ENCODE peak calls at places on chromosomes 1 and 21, in seven cellular contexts. One of them, this sample, is unnamed.

GRCh38 chr1:247865416-247865815 is 8.4 kb downstream of the TRIM58 start:
- DNase-seq in neural progenitor cell: no peak
- DNase-seq in upper lobe of right lung: no peak
- DNase-seq in cardiac muscle cell: no peak
- DNase-seq in GM23248: no peak
- DNase-seq in AG10803: no peak
- DNase-seq in CD4-positive, CD25-positive, alpha-beta regulatory T cell: no peak
- DNase-seq in this sample: no peak

GRCh38 chr1:90821793-90822359 is 104.8 kb upstream of the BARHL2 start:
- DNase-seq in cardiac muscle cell: no peak
- DNase-seq in AG10803: no peak
- DNase-seq in upper lobe of right lung: no peak
- DNase-seq in neural progenitor cell: no peak
- DNase-seq in CD4-positive, CD25-positive, alpha-beta regulatory T cell: no peak
- DNase-seq in GM23248: no peak
- DNase-seq in this sample: no peak

GRCh38 chr1:118947790-118948189 is 40.4 kb downstream of the TBX15 start:
- DNase-seq in AG10803: peak; percentile 45
- DNase-seq in cardiac muscle cell: no peak
- DNase-seq in neural progenitor cell: no peak
- DNase-seq in CD4-positive, CD25-positive, alpha-beta regulatory T cell: no peak
- DNase-seq in upper lobe of right lung: no peak
- DNase-seq in GM23248: peak; percentile 91
- DNase-seq in this sample: no peak

GRCh38 chr1:94801919-94802546 is 18.1 kb upstream of the SLC44A3 start:
- DNase-seq in cardiac muscle cell: peak; percentile 70
- DNase-seq in GM23248: peak; percentile 91
- DNase-seq in CD4-positive, CD25-positive, alpha-beta regulatory T cell: no peak
- DNase-seq in AG10803: peak; percentile 89
- DNase-seq in neural progenitor cell: peak; percentile 63
- DNase-seq in upper lobe of right lung: peak; percentile 69
- DNase-seq in this sample: peak; percentile 29

GRCh38 chr1:83761977-83762376 is 237.0 kb downstream of the TTLL7 start:
- DNase-seq in GM23248: no peak
- DNase-seq in AG10803: no peak
- DNase-seq in neural progenitor cell: no peak
- DNase-seq in upper lobe of right lung: no peak
- DNase-seq in CD4-positive, CD25-positive, alpha-beta regulatory T cell: no peak
- DNase-seq in cardiac muscle cell: no peak
- DNase-seq in this sample: no peak

GRCh38 chr1:38020361-38020760 is 7.8 kb downstream of the UTP11 start:
- DNase-seq in cardiac muscle cell: no peak
- DNase-seq in neural progenitor cell: no peak
- DNase-seq in CD4-positive, CD25-positive, alpha-beta regulatory T cell: no peak
- DNase-seq in upper lobe of right lung: no peak
- DNase-seq in AG10803: peak; percentile 40
- DNase-seq in GM23248: no peak
- DNase-seq in this sample: no peak

GRCh38 chr1:18116777-18117176 is 9.2 kb downstream of the IGSF21 start:
- DNase-seq in CD4-positive, CD25-positive, alpha-beta regulatory T cell: no peak
- DNase-seq in GM23248: no peak
- DNase-seq in cardiac muscle cell: no peak
- DNase-seq in upper lobe of right lung: no peak
- DNase-seq in AG10803: no peak
- DNase-seq in neural progenitor cell: no peak
- DNase-seq in this sample: no peak

GRCh38 chr1:92949937-92950817 is 11.1 kb downstream of the DIPK1A start:
- DNase-seq in cardiac muscle cell: no peak
- DNase-seq in CD4-positive, CD25-positive, alpha-beta regulatory T cell: no peak
- DNase-seq in AG10803: peak; percentile 89
- DNase-seq in neural progenitor cell: peak; percentile 31
- DNase-seq in upper lobe of right lung: no peak
- DNase-seq in GM23248: peak; percentile 88
- DNase-seq in this sample: no peak

GRCh38 chr1:101444873-101445618 is 208.2 kb downstream of the S1PR1 start:
- DNase-seq in upper lobe of right lung: no peak
- DNase-seq in cardiac muscle cell: peak; percentile 25
- DNase-seq in AG10803: no peak
- DNase-seq in neural progenitor cell: no peak
- DNase-seq in CD4-positive, CD25-positive, alpha-beta regulatory T cell: no peak
- DNase-seq in GM23248: no peak
- DNase-seq in this sample: no peak

GRCh38 chr1:172980456-172980855 is 70.3 kb downstream of the TNFSF18 start:
- DNase-seq in cardiac muscle cell: no peak
- DNase-seq in GM23248: peak; percentile 73
- DNase-seq in neural progenitor cell: no peak
- DNase-seq in upper lobe of right lung: no peak
- DNase-seq in CD4-positive, CD25-positive, alpha-beta regulatory T cell: no peak
- DNase-seq in AG10803: no peak
- DNase-seq in this sample: no peak

GRCh38 chr21:32307706-32308105 is 9.1 kb downstream of the MRAP start:
- DNase-seq in AG10803: peak; percentile 40
- DNase-seq in cardiac muscle cell: no peak
- DNase-seq in CD4-positive, CD25-positive, alpha-beta regulatory T cell: no peak
- DNase-seq in upper lobe of right lung: no peak
- DNase-seq in GM23248: no peak
- DNase-seq in neural progenitor cell: no peak
- DNase-seq in this sample: no peak

GRCh38 chr1:230140221-230141001 is 73.4 kb downstream of the GALNT2 start:
- DNase-seq in AG10803: no peak
- DNase-seq in cardiac muscle cell: no peak
- DNase-seq in CD4-positive, CD25-positive, alpha-beta regulatory T cell: no peak
- DNase-seq in neural progenitor cell: no peak
- DNase-seq in GM23248: peak; percentile 37
- DNase-seq in upper lobe of right lung: no peak
- DNase-seq in this sample: no peak

GRCh38 chr1:177351361-177352108 is 180.8 kb downstream of the BRINP2 start:
- DNase-seq in neural progenitor cell: peak; percentile 63
- DNase-seq in AG10803: no peak
- DNase-seq in CD4-positive, CD25-positive, alpha-beta regulatory T cell: no peak
- DNase-seq in GM23248: no peak
- DNase-seq in cardiac muscle cell: peak; percentile 5
- DNase-seq in upper lobe of right lung: peak; percentile 80
- DNase-seq in this sample: no peak

GRCh38 chr1:86976664-86977063 is 62.2 kb downstream of the HS2ST1 start:
- DNase-seq in cardiac muscle cell: no peak
- DNase-seq in upper lobe of right lung: no peak
- DNase-seq in GM23248: no peak
- DNase-seq in neural progenitor cell: no peak
- DNase-seq in AG10803: no peak
- DNase-seq in CD4-positive, CD25-positive, alpha-beta regulatory T cell: no peak
- DNase-seq in this sample: no peak

GRCh38 chr1:199448641-199449040 is 578.9 kb upstream of the NR5A2 start:
- DNase-seq in AG10803: no peak
- DNase-seq in upper lobe of right lung: no peak
- DNase-seq in CD4-positive, CD25-positive, alpha-beta regulatory T cell: no peak
- DNase-seq in neural progenitor cell: no peak
- DNase-seq in cardiac muscle cell: no peak
- DNase-seq in GM23248: no peak
- DNase-seq in this sample: no peak

GRCh38 chr21:44454747-44455523 is at the start of gene LRRC3:
- DNase-seq in upper lobe of right lung: peak; percentile 96
- DNase-seq in CD4-positive, CD25-positive, alpha-beta regulatory T cell: peak; percentile 76
- DNase-seq in neural progenitor cell: peak; percentile 99
- DNase-seq in GM23248: peak; percentile 83
- DNase-seq in AG10803: peak; percentile 73
- DNase-seq in cardiac muscle cell: peak; percentile 98
- DNase-seq in this sample: peak; percentile 77

GRCh38 chr1:23108918-23109533 is 59.6 kb downstream of the LUZP1 start:
- DNase-seq in upper lobe of right lung: no peak
- DNase-seq in cardiac muscle cell: no peak
- DNase-seq in neural progenitor cell: no peak
- DNase-seq in GM23248: no peak
- DNase-seq in CD4-positive, CD25-positive, alpha-beta regulatory T cell: no peak
- DNase-seq in AG10803: no peak
- DNase-seq in this sample: no peak

GRCh38 chr21:42525228-42525604 is 11.6 kb downstream of the SLC37A1 start:
- DNase-seq in CD4-positive, CD25-positive, alpha-beta regulatory T cell: no peak
- DNase-seq in upper lobe of right lung: no peak
- DNase-seq in AG10803: no peak
- DNase-seq in GM23248: peak; percentile 16
- DNase-seq in neural progenitor cell: peak; percentile 54
- DNase-seq in cardiac muscle cell: no peak
- DNase-seq in this sample: no peak

GRCh38 chr1:8974551-8974950 is 28.9 kb downstream of the CA6 start:
- DNase-seq in neural progenitor cell: no peak
- DNase-seq in cardiac muscle cell: no peak
- DNase-seq in CD4-positive, CD25-positive, alpha-beta regulatory T cell: no peak
- DNase-seq in upper lobe of right lung: no peak
- DNase-seq in GM23248: no peak
- DNase-seq in AG10803: no peak
- DNase-seq in this sample: no peak

GRCh38 chr1:27575861-27576331 is 28.0 kb downstream of the AHDC1 start:
- DNase-seq in CD4-positive, CD25-positive, alpha-beta regulatory T cell: no peak
- DNase-seq in upper lobe of right lung: peak; percentile 90
- DNase-seq in cardiac muscle cell: peak; percentile 94
- DNase-seq in AG10803: no peak
- DNase-seq in neural progenitor cell: peak; percentile 83
- DNase-seq in GM23248: peak; percentile 63
- DNase-seq in this sample: no peak

GRCh38 chr21:22421416-22422190 is 1423.4 kb downstream of the NCAM2 start:
- DNase-seq in neural progenitor cell: no peak
- DNase-seq in upper lobe of right lung: no peak
- DNase-seq in GM23248: no peak
- DNase-seq in AG10803: no peak
- DNase-seq in cardiac muscle cell: no peak
- DNase-seq in CD4-positive, CD25-positive, alpha-beta regulatory T cell: peak; percentile 2
- DNase-seq in this sample: peak; percentile 17

GRCh38 chr21:34086887-34087306 is 13.5 kb downstream of the MRPS6 start:
- DNase-seq in upper lobe of right lung: no peak
- DNase-seq in CD4-positive, CD25-positive, alpha-beta regulatory T cell: no peak
- DNase-seq in GM23248: no peak
- DNase-seq in cardiac muscle cell: peak; percentile 46
- DNase-seq in AG10803: no peak
- DNase-seq in neural progenitor cell: no peak
- DNase-seq in this sample: no peak

GRCh38 chr1:91537281-91538069 is 36.8 kb downstream of the CDC7 start:
- DNase-seq in GM23248: peak; percentile 86
- DNase-seq in AG10803: peak; percentile 94
- DNase-seq in CD4-positive, CD25-positive, alpha-beta regulatory T cell: no peak
- DNase-seq in neural progenitor cell: no peak
- DNase-seq in cardiac muscle cell: peak; percentile 19
- DNase-seq in upper lobe of right lung: no peak
- DNase-seq in this sample: no peak

GRCh38 chr1:53754484-53755312 is 15.7 kb upstream of the GLIS1 start:
- DNase-seq in CD4-positive, CD25-positive, alpha-beta regulatory T cell: peak; percentile 12
- DNase-seq in neural progenitor cell: peak; percentile 75
- DNase-seq in cardiac muscle cell: peak; percentile 62
- DNase-seq in GM23248: peak; percentile 78
- DNase-seq in AG10803: peak; percentile 71
- DNase-seq in upper lobe of right lung: no peak
- DNase-seq in this sample: no peak

GRCh38 chr1:56255516-56256181 is 323.7 kb downstream of the PLPP3 start:
- DNase-seq in AG10803: peak; percentile 98
- DNase-seq in neural progenitor cell: no peak
- DNase-seq in upper lobe of right lung: peak; percentile 72
- DNase-seq in GM23248: peak; percentile 84
- DNase-seq in cardiac muscle cell: no peak
- DNase-seq in CD4-positive, CD25-positive, alpha-beta regulatory T cell: no peak
- DNase-seq in this sample: no peak

GRCh38 chr1:27523666-27524020 is 33.7 kb upstream of the WASF2 start:
- DNase-seq in cardiac muscle cell: no peak
- DNase-seq in neural progenitor cell: no peak
- DNase-seq in GM23248: no peak
- DNase-seq in CD4-positive, CD25-positive, alpha-beta regulatory T cell: no peak
- DNase-seq in upper lobe of right lung: no peak
- DNase-seq in AG10803: no peak
- DNase-seq in this sample: no peak

GRCh38 chr1:241660424-241660972 is 8.4 kb downstream of the WDR64 start:
- DNase-seq in GM23248: no peak
- DNase-seq in CD4-positive, CD25-positive, alpha-beta regulatory T cell: no peak
- DNase-seq in AG10803: no peak
- DNase-seq in cardiac muscle cell: no peak
- DNase-seq in neural progenitor cell: no peak
- DNase-seq in upper lobe of right lung: no peak
- DNase-seq in this sample: no peak

GRCh38 chr1:165639821-165640623 is 9.0 kb downstream of the MGST3 start:
- DNase-seq in cardiac muscle cell: no peak
- DNase-seq in CD4-positive, CD25-positive, alpha-beta regulatory T cell: no peak
- DNase-seq in upper lobe of right lung: no peak
- DNase-seq in neural progenitor cell: no peak
- DNase-seq in AG10803: peak; percentile 60
- DNase-seq in GM23248: peak; percentile 40
- DNase-seq in this sample: no peak

GRCh38 chr1:101167891-101168290 is 68.9 kb upstream of the S1PR1 start:
- DNase-seq in cardiac muscle cell: no peak
- DNase-seq in neural progenitor cell: no peak
- DNase-seq in AG10803: no peak
- DNase-seq in GM23248: no peak
- DNase-seq in CD4-positive, CD25-positive, alpha-beta regulatory T cell: no peak
- DNase-seq in upper lobe of right lung: no peak
- DNase-seq in this sample: no peak

GRCh38 chr1:172678990-172679772 is 20.3 kb downstream of the FASLG start:
- DNase-seq in cardiac muscle cell: no peak
- DNase-seq in CD4-positive, CD25-positive, alpha-beta regulatory T cell: no peak
- DNase-seq in GM23248: no peak
- DNase-seq in AG10803: no peak
- DNase-seq in upper lobe of right lung: no peak
- DNase-seq in neural progenitor cell: no peak
- DNase-seq in this sample: no peak

GRCh38 chr1:43990271-43991199 is 864 bp upstream of the CCDC24 start:
- DNase-seq in upper lobe of right lung: no peak
- DNase-seq in CD4-positive, CD25-positive, alpha-beta regulatory T cell: no peak
- DNase-seq in GM23248: peak; percentile 58
- DNase-seq in cardiac muscle cell: no peak
- DNase-seq in neural progenitor cell: no peak
- DNase-seq in AG10803: no peak
- DNase-seq in this sample: no peak
- H3K4me3 ChIP-seq in upper lobe of right lung: peak overlapping the region; percentile 78
- H3K4me3 ChIP-seq in CD4-positive, CD25-positive, alpha-beta regulatory T cell: peak overlapping the region; percentile 46
- H3K4me3 ChIP-seq in GM23248: peak overlapping the region; percentile 74
- H3K4me3 ChIP-seq in cardiac muscle cell: peak overlapping the region; percentile 56
- H3K4me3 ChIP-seq in neural progenitor cell: peak overlapping the region; percentile 58
- H3K4me3 ChIP-seq in AG10803: peak overlapping the region; percentile 75
- H3K4me3 ChIP-seq in this sample: peak overlapping the region; percentile 74

GRCh38 chr1:159929155-159930051 is 4.1 kb upstream of the TAGLN2 start:
- DNase-seq in AG10803: no peak
- DNase-seq in upper lobe of right lung: peak; percentile 67
- DNase-seq in CD4-positive, CD25-positive, alpha-beta regulatory T cell: no peak
- DNase-seq in neural progenitor cell: peak; percentile 44
- DNase-seq in GM23248: no peak
- DNase-seq in cardiac muscle cell: no peak
- DNase-seq in this sample: no peak
- H3K4me3 ChIP-seq in AG10803: no peak overlapping the region
- H3K4me3 ChIP-seq in upper lobe of right lung: no peak overlapping the region
- H3K4me3 ChIP-seq in CD4-positive, CD25-positive, alpha-beta regulatory T cell: no peak overlapping the region
- H3K4me3 ChIP-seq in neural progenitor cell: no peak overlapping the region
- H3K4me3 ChIP-seq in GM23248: no peak overlapping the region
- H3K4me3 ChIP-seq in cardiac muscle cell: no peak overlapping the region
- H3K4me3 ChIP-seq in this sample: no peak overlapping the region

GRCh38 chr1:40315795-40316594 is 1.1 kb downstream of the COL9A2 start:
- DNase-seq in upper lobe of right lung: no peak
- DNase-seq in GM23248: peak; percentile 35
- DNase-seq in cardiac muscle cell: peak; percentile 14
- DNase-seq in CD4-positive, CD25-positive, alpha-beta regulatory T cell: peak; percentile 29
- DNase-seq in neural progenitor cell: peak; percentile 58
- DNase-seq in AG10803: no peak
- DNase-seq in this sample: no peak
- H3K4me3 ChIP-seq in upper lobe of right lung: peak overlapping the region; percentile 49
- H3K4me3 ChIP-seq in GM23248: peak overlapping the region; percentile 56
- H3K4me3 ChIP-seq in cardiac muscle cell: peak overlapping the region; percentile 28
- H3K4me3 ChIP-seq in CD4-positive, CD25-positive, alpha-beta regulatory T cell: peak overlapping the region; percentile 69
- H3K4me3 ChIP-seq in neural progenitor cell: peak overlapping the region; percentile 56
- H3K4me3 ChIP-seq in AG10803: peak overlapping the region; percentile 39
- H3K4me3 ChIP-seq in this sample: peak overlapping the region; percentile 74

GRCh38 chr1:225468270-225469020 is 40.6 kb upstream of the LBR start:
- DNase-seq in GM23248: no peak
- DNase-seq in cardiac muscle cell: no peak
- DNase-seq in CD4-positive, CD25-positive, alpha-beta regulatory T cell: peak; percentile 17
- DNase-seq in upper lobe of right lung: peak; percentile 3
- DNase-seq in neural progenitor cell: no peak
- DNase-seq in AG10803: no peak
- DNase-seq in this sample: no peak
- H3K4me3 ChIP-seq in GM23248: no peak overlapping the region
- H3K4me3 ChIP-seq in cardiac muscle cell: no peak overlapping the region
- H3K4me3 ChIP-seq in CD4-positive, CD25-positive, alpha-beta regulatory T cell: peak overlapping the region; percentile 90
- H3K4me3 ChIP-seq in upper lobe of right lung: peak overlapping the region; percentile 48
- H3K4me3 ChIP-seq in neural progenitor cell: no peak overlapping the region
- H3K4me3 ChIP-seq in AG10803: no peak overlapping the region
- H3K4me3 ChIP-seq in this sample: peak overlapping the region; percentile 85

This sample was measured in CD4-positive, alpha-beta memory T cell.